ENCODE peak calls at places on chromosomes 16 and 17, in four cellular contexts. One of them, this sample, is unnamed.

GRCh38 chr17:59756236-59756818 is 48.9 kb downstream of the VMP1 start:
- DNase-seq in cardiac muscle cell: peak; percentile 81
- DNase-seq in psoas muscle: no peak
- DNase-seq in spleen: no peak
- DNase-seq in this sample: no peak

GRCh38 chr16:55145771-55146603 is 178.0 kb upstream of the IRX6 start:
- DNase-seq in cardiac muscle cell: no peak
- DNase-seq in spleen: no peak
- DNase-seq in psoas muscle: no peak
- DNase-seq in this sample: no peak

GRCh38 chr17:75504347-75505151 is 10.8 kb downstream of the CASKIN2 start:
- DNase-seq in cardiac muscle cell: no peak
- DNase-seq in spleen: peak; percentile 85
- DNase-seq in psoas muscle: no peak
- DNase-seq in this sample: no peak

GRCh38 chr17:8126306-8127066 is 2.6 kb upstream of the HES7 start:
- DNase-seq in cardiac muscle cell: no peak
- DNase-seq in spleen: no peak
- DNase-seq in psoas muscle: peak; percentile 70
- DNase-seq in this sample: no peak

GRCh38 chr17:50948711-50949110 is 82.6 kb upstream of the TOB1 start:
- DNase-seq in psoas muscle: peak; percentile 53
- DNase-seq in spleen: no peak
- DNase-seq in cardiac muscle cell: no peak
- DNase-seq in this sample: no peak

GRCh38 chr17:2250140-2251095 is 53.2 kb downstream of the SMG6 start:
- DNase-seq in cardiac muscle cell: peak; percentile 59
- DNase-seq in psoas muscle: no peak
- DNase-seq in spleen: no peak
- DNase-seq in this sample: no peak

GRCh38 chr17:74813793-74814192 is 37.6 kb upstream of the NAT9 start:
- DNase-seq in spleen: no peak
- DNase-seq in psoas muscle: no peak
- DNase-seq in cardiac muscle cell: no peak
- DNase-seq in this sample: no peak

GRCh38 chr17:27354491-27355081 is 60.7 kb downstream of the WSB1 start:
- DNase-seq in psoas muscle: no peak
- DNase-seq in cardiac muscle cell: no peak
- DNase-seq in spleen: no peak
- DNase-seq in this sample: no peak

GRCh38 chr17:57880086-57880456 is 30.2 kb upstream of the MRPS23 start:
- DNase-seq in spleen: no peak
- DNase-seq in psoas muscle: no peak
- DNase-seq in cardiac muscle cell: no peak
- DNase-seq in this sample: no peak

GRCh38 chr16:29927523-29927905 is 1.5 kb upstream of the KCTD13 start:
- DNase-seq in spleen: no peak
- DNase-seq in cardiac muscle cell: no peak
- DNase-seq in psoas muscle: no peak
- DNase-seq in this sample: no peak

GRCh38 chr17:72977768-72978417 is 114.6 kb downstream of the SLC39A11 start:
- DNase-seq in psoas muscle: no peak
- DNase-seq in cardiac muscle cell: peak; percentile 30
- DNase-seq in spleen: no peak
- DNase-seq in this sample: no peak

GRCh38 chr16:30398660-30399434 is 3.6 kb downstream of the ZNF48 start:
- DNase-seq in cardiac muscle cell: no peak
- DNase-seq in psoas muscle: no peak
- DNase-seq in spleen: no peak
- DNase-seq in this sample: no peak

GRCh38 chr17:869067-869466 is 86.9 kb downstream of the MRM3 start:
- DNase-seq in cardiac muscle cell: peak; percentile 52
- DNase-seq in spleen: no peak
- DNase-seq in psoas muscle: peak; percentile 92
- DNase-seq in this sample: no peak

GRCh38 chr17:65022751-65023421 is 33.7 kb downstream of the GNA13 start:
- DNase-seq in spleen: no peak
- DNase-seq in cardiac muscle cell: peak; percentile 20
- DNase-seq in psoas muscle: no peak
- DNase-seq in this sample: no peak

GRCh38 chr17:2172447-2172938 is 117.6 kb downstream of the HIC1 start:
- DNase-seq in spleen: no peak
- DNase-seq in psoas muscle: no peak
- DNase-seq in cardiac muscle cell: peak; percentile 81
- DNase-seq in this sample: peak; percentile 54

GRCh38 chr17:67293251-67294203 is 48.5 kb upstream of the HELZ start:
- DNase-seq in spleen: peak; percentile 90
- DNase-seq in cardiac muscle cell: peak; percentile 70
- DNase-seq in psoas muscle: peak; percentile 82
- DNase-seq in this sample: peak; percentile 65

GRCh38 chr16:14386115-14386514 is 243.9 kb downstream of the PARN start:
- DNase-seq in psoas muscle: no peak
- DNase-seq in cardiac muscle cell: no peak
- DNase-seq in spleen: no peak
- DNase-seq in this sample: no peak

GRCh38 chr17:52106638-52107261 is 51.8 kb downstream of the CA10 start:
- DNase-seq in spleen: no peak
- DNase-seq in cardiac muscle cell: peak; percentile 50
- DNase-seq in psoas muscle: no peak
- DNase-seq in this sample: no peak

GRCh38 chr16:11493531-11493929 is 93.2 kb downstream of the LITAF start:
- DNase-seq in cardiac muscle cell: no peak
- DNase-seq in psoas muscle: peak; percentile 51
- DNase-seq in spleen: no peak
- DNase-seq in this sample: no peak

GRCh38 chr17:17935321-17936271 is 36.6 kb downstream of the TOM1L2 start:
- DNase-seq in psoas muscle: no peak
- DNase-seq in spleen: no peak
- DNase-seq in cardiac muscle cell: peak; percentile 93
- DNase-seq in this sample: no peak

GRCh38 chr17:42832934-42833770 is at the start of gene PSME3:
- DNase-seq in spleen: peak; percentile 99
- DNase-seq in psoas muscle: peak; percentile 96
- DNase-seq in cardiac muscle cell: peak; percentile 90
- DNase-seq in this sample: peak; percentile 95

GRCh38 chr16:55021595-55022475 is 91.2 kb downstream of the IRX5 start:
- DNase-seq in cardiac muscle cell: peak; percentile 65
- DNase-seq in psoas muscle: no peak
- DNase-seq in spleen: no peak
- DNase-seq in this sample: no peak

DNA sequence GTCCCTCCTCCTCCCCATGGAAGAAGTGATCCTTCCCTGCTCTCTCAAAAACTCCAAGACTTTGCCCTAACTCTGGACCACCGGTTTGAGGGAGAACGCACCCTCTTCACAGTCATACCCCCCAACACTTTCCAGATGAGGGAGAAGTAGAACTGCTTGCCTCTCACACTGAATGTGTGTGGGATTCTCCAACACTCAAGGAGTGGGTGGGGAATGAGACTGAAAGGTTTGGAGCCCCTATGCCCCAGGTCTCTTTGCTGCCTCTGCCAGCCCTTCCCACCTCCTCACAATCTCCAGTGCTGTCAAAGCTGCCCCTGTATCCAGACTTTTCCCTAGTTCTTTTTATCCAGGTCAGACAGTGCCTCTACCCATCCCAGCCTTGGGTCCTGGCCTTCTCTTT is 11.4 kb downstream of the HOXB4 start:
- DNase-seq in psoas muscle: no peak
- DNase-seq in spleen: no peak
- DNase-seq in cardiac muscle cell: no peak
- DNase-seq in this sample: no peak
- H3K27me3 ChIP-seq in psoas muscle: peaks cover 16% of the 10 kb centered on the region
- H3K27me3 ChIP-seq in spleen: peaks cover 63% of the 10 kb centered on the region
- H3K27me3 ChIP-seq in cardiac muscle cell: peaks cover 100% of the 10 kb centered on the region
- H3K27me3 ChIP-seq in this sample: peaks cover 4% of the 10 kb centered on the region

GRCh38 chr17:9957244-9957643 is 52.2 kb upstream of the RCVRN start:
- DNase-seq in psoas muscle: no peak
- DNase-seq in cardiac muscle cell: no peak
- DNase-seq in spleen: no peak
- DNase-seq in this sample: no peak

GRCh38 chr17:9958586-9959281 is 53.7 kb upstream of the RCVRN start:
- DNase-seq in spleen: no peak
- DNase-seq in psoas muscle: no peak
- DNase-seq in cardiac muscle cell: no peak
- DNase-seq in this sample: no peak

GRCh38 chr17:9956474-9957131 is 51.5 kb upstream of the RCVRN start:
- DNase-seq in spleen: no peak
- DNase-seq in cardiac muscle cell: no peak
- DNase-seq in psoas muscle: no peak
- DNase-seq in this sample: no peak

GRCh38 chr17:9959377-9959981 is 54.4 kb upstream of the RCVRN start:
- DNase-seq in cardiac muscle cell: peak; percentile 67
- DNase-seq in spleen: no peak
- DNase-seq in psoas muscle: no peak
- DNase-seq in this sample: no peak
- TF ChIP-seq CTCF in cardiac muscle cell: peak; percentile 83
- TF ChIP-seq CTCF in spleen: peak; percentile 27
- TF ChIP-seq CTCF in psoas muscle: peak; percentile 11
- TF ChIP-seq CTCF in this sample: no peak

DNA sequence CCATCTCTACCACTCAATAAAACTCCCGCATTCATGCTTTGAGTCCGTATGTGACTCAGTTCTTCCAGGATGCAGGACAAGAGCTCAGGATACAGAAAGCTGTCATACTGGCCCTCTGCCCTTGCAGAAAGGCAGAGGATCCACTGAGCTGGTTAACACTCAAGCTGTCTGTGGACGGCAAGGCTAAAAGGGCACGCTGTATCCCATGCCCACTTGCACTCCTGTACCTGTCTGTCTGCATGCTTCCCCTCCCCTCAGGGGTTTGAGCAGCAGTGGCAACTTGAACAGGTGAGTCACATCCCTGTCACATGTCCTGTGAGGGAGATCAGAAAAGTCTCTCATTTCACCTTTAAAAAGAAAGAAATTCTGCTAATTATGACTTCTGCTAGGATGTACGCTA is 293.8 kb downstream of the HS3ST3B1 start:
- DNase-seq in psoas muscle: no peak
- DNase-seq in spleen: no peak
- DNase-seq in cardiac muscle cell: no peak
- DNase-seq in this sample: no peak
- H3K27me3 ChIP-seq in psoas muscle: no peaks in the 10 kb centered on the region
- H3K27me3 ChIP-seq in spleen: no peaks in the 10 kb centered on the region
- H3K27me3 ChIP-seq in cardiac muscle cell: no peaks in the 10 kb centered on the region
- H3K27me3 ChIP-seq in this sample: no peaks in the 10 kb centered on the region

GRCh38 chr16:80846275-80847013 is 42.0 kb upstream of the CDYL2 start:
- DNase-seq in cardiac muscle cell: no peak
- DNase-seq in spleen: no peak
- DNase-seq in psoas muscle: no peak
- DNase-seq in this sample: no peak

GRCh38 chr16:80852261-80852872 is 48.0 kb upstream of the CDYL2 start:
- DNase-seq in psoas muscle: no peak
- DNase-seq in cardiac muscle cell: peak; percentile 27
- DNase-seq in spleen: no peak
- DNase-seq in this sample: no peak
- TF ChIP-seq CTCF in psoas muscle: no peak
- TF ChIP-seq CTCF in cardiac muscle cell: peak; percentile 48
- TF ChIP-seq CTCF in spleen: no peak
- TF ChIP-seq CTCF in this sample: no peak

DNA sequence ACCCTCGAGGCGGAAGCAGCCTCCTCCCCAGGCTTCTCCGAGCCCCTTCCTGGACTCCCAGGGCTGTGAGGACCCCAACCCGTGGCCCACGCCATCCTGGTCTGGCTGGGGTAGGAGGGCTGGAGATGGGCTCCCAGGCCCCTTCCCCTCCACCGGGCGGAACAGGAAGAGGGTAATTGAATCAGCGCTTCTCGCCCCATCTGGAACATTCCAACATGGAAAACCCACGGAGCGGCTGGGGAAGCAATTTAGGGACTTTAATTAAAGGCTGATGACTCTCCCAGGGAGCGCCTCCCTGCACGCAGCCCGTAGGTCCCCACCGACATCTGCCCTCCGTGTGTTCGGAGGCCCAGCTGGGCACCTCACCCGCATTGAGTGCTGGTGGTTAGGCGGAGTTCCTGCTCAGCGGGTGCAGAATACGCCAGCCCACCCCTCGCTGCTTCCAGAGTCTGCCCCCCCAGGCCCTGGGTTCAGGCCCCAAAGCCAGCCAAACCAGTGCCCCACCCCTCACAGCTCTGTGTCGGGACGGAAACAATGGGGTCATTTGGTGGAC is 10.1 kb downstream of the HS3ST6 start:
- DNase-seq in cardiac muscle cell: no peak
- DNase-seq in spleen: no peak
- DNase-seq in psoas muscle: no peak
- DNase-seq in this sample: no peak
- H3K27me3 ChIP-seq in cardiac muscle cell: no peaks in the 10 kb centered on the region
- H3K27me3 ChIP-seq in spleen: peaks cover 41% of the 10 kb centered on the region
- H3K27me3 ChIP-seq in psoas muscle: peaks cover 19% of the 10 kb centered on the region
- H3K27me3 ChIP-seq in this sample: no peaks in the 10 kb centered on the region

GRCh38 chr17:77914440-77915254 is 43.9 kb upstream of the TNRC6C start:
- DNase-seq in spleen: no peak
- DNase-seq in psoas muscle: no peak
- DNase-seq in cardiac muscle cell: peak; percentile 74
- DNase-seq in this sample: no peak
- TF ChIP-seq CTCF in spleen: no peak
- TF ChIP-seq CTCF in psoas muscle: no peak
- TF ChIP-seq CTCF in cardiac muscle cell: no peak
- TF ChIP-seq CTCF in this sample: no peak

DNA sequence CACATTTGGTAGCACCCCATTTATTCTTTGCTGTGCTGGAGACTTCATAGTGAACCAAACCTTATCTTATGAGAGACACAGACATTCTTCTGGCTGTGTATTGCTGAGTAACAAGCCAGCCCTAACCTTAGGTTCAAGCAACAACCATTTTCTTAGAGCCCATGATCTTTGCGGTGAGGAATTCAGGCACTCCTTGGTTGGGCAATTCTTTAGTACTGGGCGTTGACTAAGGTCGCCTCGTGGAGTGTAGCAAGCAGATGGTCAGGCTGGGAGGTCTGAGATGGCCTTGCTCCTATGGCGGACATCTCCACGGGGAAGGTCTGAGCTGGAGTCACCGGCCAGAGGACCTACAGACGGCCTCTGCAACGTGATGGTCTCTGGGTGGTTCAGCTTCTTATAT is 43.1 kb downstream of the ARSG start:
- DNase-seq in psoas muscle: no peak
- DNase-seq in cardiac muscle cell: no peak
- DNase-seq in spleen: no peak
- DNase-seq in this sample: no peak
- H3K27me3 ChIP-seq in psoas muscle: no peaks in the 10 kb centered on the region
- H3K27me3 ChIP-seq in cardiac muscle cell: no peaks in the 10 kb centered on the region
- H3K27me3 ChIP-seq in spleen: no peaks in the 10 kb centered on the region
- H3K27me3 ChIP-seq in this sample: no peaks in the 10 kb centered on the region